ENCODE peak calls at places on chromosomes 4 and X, in seven cellular contexts. N is endodermal cell, P is IMR-90, C is fibroblast of lung, X is cardiac muscle cell, G is WERI-Rb-1, E is K562. Q is an unnamed sample.

GRCh38 chr4:83905952-83906351 is 370.0 kb downstream of the GPAT3 start:
- DNase-seq in N (peak), P (no peak), C (no peak), X (peak), G (peak), E (no peak), Q (no peak)

GRCh38 chrX:110268395-110268794 is 49.5 kb downstream of the AMMECR1 start:
- DNase-seq in N (no peak), P (no peak), C (no peak), X (no peak), G (no peak), E (no peak), Q (no peak)

GRCh38 chrX:38426785-38427184 is 74.4 kb downstream of the OTC start:
- DNase-seq in N (no peak), P (no peak), C (peak), X (no peak), G (no peak), E (no peak), Q (no peak)

GRCh38 chr4:8316911-8317351 is 47.4 kb downstream of the HTRA3 start:
- DNase-seq in N (no peak), P (no peak), C (no peak), X (no peak), G (peak), E (no peak), Q (no peak)

GRCh38 chr4:154314248-154314647 is 177.4 kb downstream of the DCHS2 start:
- DNase-seq in N (no peak), P (no peak), C (peak), X (peak), G (no peak), E (no peak), Q (peak)

GRCh38 chrX:46803140-46803539 is 33.7 kb upstream of the RP2 start:
- DNase-seq in N (peak), P (no peak), C (peak), X (no peak), G (no peak), E (no peak), Q (no peak)

GRCh38 chrX:46941341-46941740 is 29.1 kb downstream of the JADE3 start:
- DNase-seq in N (no peak), P (no peak), C (no peak), X (no peak), G (no peak), E (no peak), Q (no peak)

GRCh38 chrX:108091878-108092291 is 307 bp downstream of the ATG4A start:
- DNase-seq in N (no peak), P (no peak), C (no peak), X (no peak), G (no peak), E (peak), Q (no peak)

GRCh38 chrX:104913348-104913747 is 307.1 kb downstream of the TEX13A start:
- DNase-seq in N (peak), P (no peak), C (peak), X (peak), G (no peak), E (peak), Q (peak)

GRCh38 chrX:15319075-15319474 is 3.6 kb upstream of the ASB11 start:
- DNase-seq in N (no peak), P (no peak), C (no peak), X (no peak), G (no peak), E (no peak), Q (no peak)

GRCh38 chr4:78219825-78220224 is 162.7 kb downstream of the FRAS1 start:
- DNase-seq in N (no peak), P (no peak), C (no peak), X (no peak), G (no peak), E (no peak), Q (no peak)

GRCh38 chr4:26206339-26206738 is 114.5 kb upstream of the RBPJ start:
- DNase-seq in N (no peak), P (peak), C (peak), X (no peak), G (no peak), E (no peak), Q (peak)

GRCh38 chr4:184232212-184232611 is 14.5 kb upstream of the ENPP6 start:
- DNase-seq in N (no peak), P (no peak), C (no peak), X (no peak), G (no peak), E (no peak), Q (no peak)

GRCh38 chr4:3660086-3660927 is 105.9 kb upstream of the ADRA2C start:
- DNase-seq in N (no peak), P (peak), C (peak), X (no peak), G (peak), E (no peak), Q (no peak)

GRCh38 chrX:110044531-110045249 is 41.8 kb downstream of the TMEM164 start:
- DNase-seq in N (no peak), P (no peak), C (no peak), X (no peak), G (peak), E (no peak), Q (no peak)

GRCh38 chrX:50747471-50747900 is 66.5 kb downstream of the SHROOM4 start:
- DNase-seq in N (peak), P (peak), C (peak), X (peak), G (peak), E (peak), Q (peak)

GRCh38 chrX:16466640-16467432 is 183.1 kb upstream of the S100G start:
- DNase-seq in N (no peak), P (peak), C (no peak), X (no peak), G (no peak), E (no peak), Q (no peak)

GRCh38 chr4:139278956-139279722 is 886 bp downstream of the MGARP start:
- DNase-seq in N (peak), P (peak), C (peak), X (no peak), G (no peak), E (no peak), Q (peak)

GRCh38 chr4:122899682-122900081 is 22.7 kb downstream of the NUDT6 start:
- DNase-seq in N (peak), P (no peak), C (no peak), X (no peak), G (no peak), E (no peak), Q (no peak)

GRCh38 chr4:78567502-78568075 is 16.0 kb downstream of the ANXA3 start:
- DNase-seq in N (no peak), P (no peak), C (no peak), X (no peak), G (no peak), E (no peak), Q (no peak)

GRCh38 chr4:185110375-185110823 is 32.7 kb upstream of the SLC25A4 start:
- DNase-seq in N (no peak), P (no peak), C (no peak), X (no peak), G (no peak), E (no peak), Q (no peak)

GRCh38 chr4:75696036-75696435 is 22.8 kb upstream of the G3BP2 start:
- DNase-seq in N (no peak), P (no peak), C (no peak), X (no peak), G (no peak), E (no peak), Q (no peak)

GRCh38 chr4:25535701-25536473 is 119.8 kb upstream of the SLC34A2 start:
- DNase-seq in N (peak), P (no peak), C (no peak), X (no peak), G (no peak), E (no peak), Q (no peak)

GRCh38 chr4:146132445-146132844 is 43.1 kb upstream of the LSM6 start:
- DNase-seq in N (no peak), P (no peak), C (no peak), X (no peak), G (no peak), E (no peak), Q (no peak)

GRCh38 chr4:102061133-102061532 is 270.6 kb downstream of the BANK1 start:
- DNase-seq in N (no peak), P (no peak), C (no peak), X (no peak), G (no peak), E (no peak), Q (no peak)

GRCh38 chrX:572490-573124 is 58.0 kb upstream of the SHOX start:
- DNase-seq in N (no peak), P (no peak), C (no peak), X (no peak), G (no peak), E (no peak), Q (no peak)

GRCh38 chr4:36187723-36188333 is 56.5 kb downstream of the ARAP2 start:
- DNase-seq in N (peak), P (peak), C (peak), X (peak), G (no peak), E (no peak), Q (peak)

GRCh38 chr4:94603170-94603747 is 151.5 kb downstream of the PDLIM5 start:
- DNase-seq in N (no peak), P (peak), C (peak), X (no peak), G (no peak), E (no peak), Q (peak)

GRCh38 chr4:55184600-55185523 is 59.5 kb upstream of the KDR start:
- DNase-seq in N (peak), P (peak), C (peak), X (peak), G (peak), E (peak), Q (peak)

GRCh38 chr4:9800878-9801277 is 19.4 kb downstream of the DRD5 start:
- DNase-seq in N (no peak), P (no peak), C (no peak), X (no peak), G (no peak), E (no peak), Q (no peak)

GRCh38 chr4:21768349-21769310 is 179.9 kb downstream of the KCNIP4 start:
- DNase-seq in N (no peak), P (peak), C (peak), X (peak), G (no peak), E (peak), Q (peak)

GRCh38 chrX:2272337-2272736 is 228.4 kb downstream of the DHRSX start:
- DNase-seq in N (peak), P (no peak), C (no peak), X (no peak), G (peak), E (no peak), Q (peak)

GRCh38 chrX:42490111-42490510 is 287.9 kb downstream of the PPP1R2C start:
- DNase-seq in N (no peak), P (no peak), C (no peak), X (no peak), G (no peak), E (no peak), Q (no peak)

GRCh38 chr4:180827193-180827592 is 1416.0 kb upstream of the TENM3 start:
- DNase-seq in N (peak), P (peak), C (peak), X (peak), G (no peak), E (no peak), Q (peak)

GRCh38 chr4:8744083-8744805 is 127.4 kb downstream of the HMX1 start:
- DNase-seq in N (peak), P (no peak), C (no peak), X (no peak), G (peak), E (peak), Q (no peak)

GRCh38 chr4:142396279-142396678 is 449.8 kb downstream of the INPP4B start:
- DNase-seq in N (no peak), P (peak), C (peak), X (no peak), G (no peak), E (no peak), Q (no peak)

GRCh38 chr4:151408630-151409469 is at the start of gene FHIP1A:
- DNase-seq in N (peak), P (peak), C (peak), X (peak), G (peak), E (peak), Q (peak)
- TF ChIP-seq CTCF in N (no peak), P (peak), C (no peak), X (no peak), G (peak), E (no peak), Q (no peak)

DNA sequence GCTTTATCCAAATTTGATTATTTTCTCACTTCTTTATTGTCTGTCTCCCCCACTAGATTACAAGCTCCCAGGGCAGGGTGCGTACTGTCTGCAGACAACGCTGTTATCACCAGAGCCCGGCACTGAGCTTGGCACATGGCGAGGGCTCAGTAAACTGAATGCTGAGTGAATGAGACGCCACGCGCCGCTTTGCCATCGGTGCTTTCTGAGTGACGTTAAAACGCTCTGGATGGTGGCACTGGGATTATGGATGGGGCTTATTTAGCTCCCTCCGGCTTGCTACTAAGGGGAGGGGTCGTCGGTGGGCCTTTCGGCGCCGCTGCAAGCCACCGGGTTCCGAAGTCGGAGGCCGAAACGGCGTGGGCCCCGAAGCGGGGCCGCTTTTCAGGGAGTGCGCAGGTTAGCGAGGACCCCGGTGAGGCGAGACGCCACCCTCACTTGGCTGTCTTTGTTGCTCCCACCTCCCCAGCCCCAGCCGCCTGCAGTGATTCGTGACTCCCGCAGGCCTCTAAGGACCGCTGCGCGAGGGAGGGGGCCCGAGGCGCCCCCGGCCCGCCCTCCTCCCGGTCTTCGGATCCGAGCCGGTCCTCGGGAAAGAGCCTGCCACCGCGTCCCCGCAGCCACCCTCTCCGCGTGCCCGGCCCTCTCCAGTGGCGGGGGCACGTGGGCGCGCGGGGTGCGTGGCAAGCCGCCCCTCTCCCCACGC is 566 bp upstream of the FHL1 start:
- DNase-seq in N (peak), P (no peak), C (no peak), X (peak), G (peak), E (no peak), Q (no peak)
- H3K4me3 ChIP-seq in N (peak), P (peak), C (peak), X (peak), G (peak), E (peak), Q (peak)

DNA sequence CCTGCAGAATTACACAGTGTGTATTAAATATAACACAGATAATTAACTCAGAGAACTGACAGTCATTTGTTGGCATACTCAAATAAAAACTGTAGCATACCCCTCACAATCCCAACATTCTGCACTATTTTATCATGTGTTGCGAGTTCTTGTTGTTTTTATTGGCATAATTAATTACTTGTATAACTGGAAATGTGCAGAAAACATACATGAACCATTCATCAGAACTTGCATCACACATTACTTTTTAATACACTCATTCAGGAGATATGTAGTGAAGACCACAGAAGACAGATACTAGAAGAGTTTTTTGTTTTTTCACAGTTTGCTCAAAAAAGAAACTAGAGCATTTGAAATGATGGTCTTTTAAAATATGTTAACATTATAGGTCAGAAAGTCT is 74.6 kb upstream of the NEIL3 start:
- DNase-seq in N (no peak), P (peak), C (peak), X (no peak), G (no peak), E (no peak), Q (peak)
- TF ChIP-seq CTCF in N (no peak), P (no peak), C (no peak), X (no peak), G (no peak), E (no peak), Q (no peak)

GRCh38 chr4:113979157-113979972 is at the start of gene ARSJ:
- DNase-seq in N (peak), P (peak), C (peak), X (peak), G (peak), E (no peak), Q (peak)
- H3K4me3 ChIP-seq in N (peak), P (peak), C (peak), X (peak), G (peak), E (no peak), Q (peak)

DNA sequence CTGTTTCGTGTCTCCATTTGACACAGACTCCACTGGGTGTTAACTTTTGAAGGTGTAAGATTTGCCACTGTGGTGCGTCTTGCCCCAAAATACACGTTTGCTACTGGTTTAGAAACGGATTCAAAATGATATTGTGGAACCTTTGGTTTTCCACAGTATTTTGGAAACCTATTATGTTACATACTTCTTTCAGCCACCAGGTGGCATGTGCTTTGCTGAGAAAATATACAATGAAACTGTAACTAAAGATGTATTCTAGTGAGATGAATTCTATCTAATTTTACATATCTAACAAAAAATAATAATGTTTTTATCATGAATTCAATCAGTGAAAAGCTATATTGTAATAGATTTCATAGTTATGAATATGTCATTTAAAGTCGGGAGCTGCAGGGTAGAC is 28.4 kb upstream of the SLITRK4 start:
- DNase-seq in N (no peak), P (no peak), C (peak), X (peak), G (no peak), E (peak), Q (peak)
- TF ChIP-seq CTCF in N (peak), P (peak), C (no peak), X (peak), G (peak), E (no peak), Q (peak)

Q was measured in fibroblast of villous mesenchyme.